ENCODE peak calls at places on chromosomes 1 and 21, in eight cellular contexts. T is NCI-H2081; U is stimulated activated CD4-positive, alpha-beta T cell treated with anti-CD3 and anti-CD28 coated beads, TNF-alpha, amount 100 ng/mL, for 48 hours; G is erythroblast; I is stimulated activated naive CD4-positive, alpha-beta T cell; V is NCI-H2107; B is T-helper 17 cell; M is glomerular endothelial cell. W is an unnamed sample.

GRCh38 chr1:65002508-65003315 is 36.4 kb upstream of the JAK1 start:
- DNase-seq in G (peak; percentile 45), U (peak; percentile 44), I (peak; percentile 53), M (no peak), B (peak; percentile 59), T (no peak), V (no peak), W (no peak)

GRCh38 chr1:212186427-212187207 is 98.6 kb upstream of the PPP2R5A start:
- DNase-seq in I (no peak), B (no peak), T (no peak), V (peak; percentile 26), U (no peak), G (no peak), M (no peak), W (no peak)

GRCh38 chr1:211036701-211037494 is 97.0 kb downstream of the KCNH1 start:
- DNase-seq in V (no peak), U (no peak), G (no peak), I (no peak), B (no peak), T (no peak), M (no peak), W (peak; percentile 44)

GRCh38 chr1:94820918-94821317 is 761 bp downstream of the SLC44A3 start:
- DNase-seq in V (no peak), M (no peak), U (no peak), I (no peak), B (no peak), G (no peak), T (no peak), W (no peak)

GRCh38 chr21:36591326-36591970 is 107.5 kb upstream of the SIM2 start:
- DNase-seq in M (no peak), G (no peak), T (no peak), I (no peak), V (no peak), B (no peak), U (no peak), W (no peak)

GRCh38 chr1:182235604-182235951 is 156.0 kb downstream of the GLUL start:
- DNase-seq in T (no peak), B (no peak), M (no peak), V (no peak), I (no peak), G (no peak), U (no peak), W (no peak)

GRCh38 chr1:78856096-78856495 is 150.4 kb downstream of the ADGRL4 start:
- DNase-seq in B (no peak), U (no peak), I (no peak), V (no peak), G (no peak), T (no peak), M (no peak), W (no peak)

GRCh38 chr1:46205794-46206193 is 2.7 kb downstream of the LURAP1 start:
- DNase-seq in T (no peak), V (no peak), B (no peak), G (no peak), I (no peak), U (no peak), M (no peak), W (peak; percentile 13)

GRCh38 chr1:64624446-64624766 is 120.5 kb upstream of the RAVER2 start:
- DNase-seq in B (no peak), U (no peak), T (no peak), V (no peak), I (no peak), G (no peak), M (no peak), W (no peak)

GRCh38 chr1:243378666-243379065 is 122.8 kb downstream of the SDCCAG8 start:
- DNase-seq in M (no peak), U (no peak), T (no peak), B (no peak), G (no peak), V (no peak), I (no peak), W (no peak)